ENCODE peak calls at places on chromosomes 1 and 21, in five cellular contexts. S is bronchial epithelial cell; O is activated naive CD8-positive, alpha-beta T cell treated with anti-CD3 and anti-CD28 coated beads for 36 hours; X is lower lobe of right lung; T is kidney glomerular epithelial cell. Q is an unnamed sample.

GRCh38 chr1:212430955-212431394 is 1.7 kb upstream of the NENF start:
- DNase-seq in S (no peak), O (no peak), X (no peak), T (no peak), Q (no peak)

GRCh38 chr1:170893655-170894297 is 41.6 kb upstream of the MROH9 start:
- DNase-seq in S (no peak), T (no peak), X (no peak), O (no peak), Q (no peak)

GRCh38 chr1:188888387-188888786 is 1589.3 kb downstream of the BRINP3 start:
- DNase-seq in X (no peak), T (no peak), O (no peak), S (no peak), Q (no peak)

GRCh38 chr1:243253211-243253926 is 1.7 kb downstream of the CEP170 start:
- DNase-seq in X (no peak), S (peak; percentile 15), T (no peak), O (no peak), Q (no peak)

GRCh38 chr1:150366416-150367296 is 2.7 kb downstream of the RPRD2 start:
- DNase-seq in O (no peak), T (peak; percentile 39), S (peak; percentile 60), X (no peak), Q (no peak)

GRCh38 chr1:164071288-164071687 is 487.7 kb upstream of the PBX1 start:
- DNase-seq in S (no peak), X (no peak), T (no peak), O (no peak), Q (no peak)

GRCh38 chr21:32562426-32562825 is 22.9 kb downstream of the TCP10L start:
- DNase-seq in X (no peak), T (peak; percentile 50), S (peak; percentile 47), O (no peak), Q (no peak)

GRCh38 chr1:4726620-4727341 is 72.4 kb downstream of the AJAP1 start:
- DNase-seq in X (no peak), T (no peak), S (no peak), O (no peak), Q (no peak)

GRCh38 chr1:241079018-241079417 is 278.0 kb downstream of the RGS7 start:
- DNase-seq in S (no peak), T (no peak), X (no peak), O (no peak), Q (no peak)

GRCh38 chr1:102970496-102971078 is 137.7 kb downstream of the COL11A1 start:
- DNase-seq in T (peak; percentile 33), X (no peak), O (no peak), S (peak; percentile 55), Q (peak; percentile 41)

GRCh38 chr1:44786138-44786840 is 1.7 kb downstream of the BEST4 start:
- DNase-seq in X (peak; percentile 86), T (peak; percentile 30), O (peak; percentile 81), S (peak; percentile 58), Q (no peak)

GRCh38 chr1:55484173-55484572 is 269.0 kb upstream of the USP24 start:
- DNase-seq in T (no peak), S (peak; percentile 25), X (no peak), O (no peak), Q (no peak)

GRCh38 chr1:85019989-85020388 is 23.1 kb upstream of the MCOLN2 start:
- DNase-seq in T (no peak), X (no peak), O (no peak), S (no peak), Q (no peak)

GRCh38 chr1:173301507-173301906 is 94.4 kb upstream of the TNFSF4 start:
- DNase-seq in O (no peak), T (no peak), X (no peak), S (peak; percentile 69), Q (peak; percentile 13)

GRCh38 chr1:24384251-24385090 is 29.1 kb downstream of the STPG1 start:
- DNase-seq in T (peak; percentile 52), S (peak; percentile 96), O (peak; percentile 36), X (peak; percentile 75), Q (peak; percentile 71)

GRCh38 chr21:44708866-44709425 is 2.4 kb downstream of the TSPEAR start:
- DNase-seq in O (no peak), T (no peak), S (no peak), X (no peak), Q (no peak)

GRCh38 chr1:248703674-248704073 is 1.1 kb upstream of the OR14I1 start:
- DNase-seq in T (no peak), X (no peak), O (no peak), S (no peak), Q (no peak)

GRCh38 chr1:243939167-243939848 is 89.3 kb upstream of the AKT3 start:
- DNase-seq in T (no peak), X (no peak), O (no peak), S (no peak), Q (no peak)

GRCh38 chr1:177780096-177780700 is 189.7 kb downstream of the SEC16B start:
- DNase-seq in T (peak; percentile 21), X (no peak), S (peak; percentile 67), O (no peak), Q (peak; percentile 48)

GRCh38 chr1:236159704-236160539 is 17.6 kb downstream of the GPR137B start:
- DNase-seq in X (no peak), S (no peak), T (no peak), O (no peak), Q (no peak)

GRCh38 chr21:31456201-31456600 is 112.1 kb upstream of the TIAM1 start:
- DNase-seq in X (no peak), S (no peak), O (no peak), T (no peak), Q (no peak)

GRCh38 chr21:42763578-42764442 is 110.4 kb downstream of the PDE9A start:
- DNase-seq in O (no peak), T (no peak), X (peak; percentile 72), S (no peak), Q (no peak)

GRCh38 chr1:178168535-178168934 is 74.6 kb downstream of the RASAL2 start:
- DNase-seq in S (peak; percentile 54), O (no peak), X (no peak), T (no peak), Q (no peak)

Q was measured in RWPE1.